ENCODE peak calls at places on chromosomes 4 and X, in six cellular contexts. V is AG10803; X is PC-3; O is CD4-positive, alpha-beta T cell; C is kidney; E is right lobe of liver. J is an unnamed sample.

GRCh38 chr4:10773656-10774055 is 89.1 kb upstream of the CLNK start:
- DNase-seq in V (no peak), X (no peak), O (no peak), C (no peak), E (no peak), J (no peak)

GRCh38 chr4:70627620-70628019 is 924 bp upstream of the ENAM start:
- DNase-seq in V (no peak), X (no peak), O (no peak), C (no peak), E (no peak), J (no peak)

GRCh38 chr4:117771647-117772337 is 262.5 kb upstream of the NDST3 start:
- DNase-seq in V (no peak), X (no peak), O (no peak), C (no peak), E (no peak), J (no peak)

GRCh38 chr4:38856524-38857337 is at the start of gene TLR6:
- DNase-seq in V (peak; percentile 48), X (peak; percentile 87), O (peak; percentile 31), C (no peak), E (no peak), J (no peak)

GRCh38 chr4:1975391-1975801 is 33.4 kb downstream of the NELFA start:
- DNase-seq in V (no peak), X (no peak), O (no peak), C (no peak), E (peak; percentile 42), J (no peak)

GRCh38 chr4:144667500-144667899 is 21.5 kb downstream of the HHIP start:
- DNase-seq in V (no peak), X (no peak), O (no peak), C (no peak), E (no peak), J (no peak)

GRCh38 chr4:3465698-3466671 is 2.9 kb downstream of the DOK7 start:
- DNase-seq in V (no peak), X (no peak), O (no peak), C (peak; percentile 65), E (peak; percentile 51), J (no peak)

GRCh38 chr4:118680808-118681207 is 4.4 kb upstream of the METTL14 start:
- DNase-seq in V (no peak), X (no peak), O (no peak), C (no peak), E (no peak), J (no peak)

GRCh38 chrX:153477039-153477438 is 6.7 kb upstream of the HAUS7 start:
- DNase-seq in V (peak; percentile 66), X (no peak), O (no peak), C (no peak), E (no peak), J (no peak)

DNA sequence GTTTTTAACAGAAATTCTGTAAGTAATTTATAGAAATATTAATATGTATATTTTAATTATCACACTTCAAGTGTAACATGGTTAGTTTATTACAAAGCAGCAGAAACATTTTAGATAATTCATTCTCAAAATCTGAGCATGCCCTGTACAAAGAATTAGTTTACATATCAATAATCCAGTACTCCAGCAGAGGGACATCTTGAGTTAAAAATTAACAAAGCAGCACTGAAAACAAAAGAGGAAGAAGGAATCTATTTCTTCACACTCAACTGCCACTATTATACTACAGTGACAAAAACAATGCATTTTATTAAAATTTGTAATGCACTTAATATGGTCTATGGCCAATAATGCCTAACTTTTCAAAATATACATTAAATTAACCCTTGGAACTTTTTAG is 179.1 kb upstream of the KLHL4 start:
- DNase-seq in V (no peak), X (peak; percentile 47), O (no peak), C (no peak), E (no peak), J (no peak)
- TF ChIP-seq CTCF in V (no peak), X (peak; percentile 53), O (no peak), C (peak; percentile 30), E (peak; percentile 43), J (no peak)

DNA sequence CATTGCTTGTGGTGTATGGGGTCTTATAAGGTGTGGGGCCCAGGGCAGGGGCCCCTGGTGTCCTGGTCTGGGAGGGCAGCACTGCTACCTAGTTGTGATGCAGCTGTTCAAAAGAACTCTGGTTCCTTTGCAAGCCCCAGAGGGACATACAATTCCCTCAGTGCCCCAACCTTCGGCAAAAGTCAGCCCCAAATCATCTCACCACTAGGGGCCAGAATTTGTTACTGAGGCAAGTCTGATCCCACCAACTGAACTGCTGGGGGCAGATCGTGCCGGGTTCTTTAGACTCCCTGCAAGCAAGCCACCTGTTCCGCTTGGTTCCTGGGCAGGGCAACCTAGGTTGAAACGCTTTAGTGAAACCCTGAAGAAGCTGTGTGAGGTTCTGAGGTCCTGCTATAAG is 180.1 kb upstream of the S100G start:
- DNase-seq in V (no peak), X (no peak), O (no peak), C (no peak), E (no peak), J (no peak)
- TF ChIP-seq CTCF in V (no peak), X (peak; percentile 32), O (no peak), C (no peak), E (no peak), J (no peak)

GRCh38 chr4:100736651-100737450 is 219.0 kb upstream of the EMCN start:
- DNase-seq in V (peak; percentile 84), X (peak; percentile 88), O (no peak), C (no peak), E (no peak), J (no peak)

GRCh38 chr4:100742045-100742444 is 224.2 kb upstream of the EMCN start:
- DNase-seq in V (peak; percentile 45), X (peak; percentile 69), O (no peak), C (no peak), E (no peak), J (no peak)

GRCh38 chr4:100738388-100739165 is 220.8 kb upstream of the EMCN start:
- DNase-seq in V (peak; percentile 68), X (peak; percentile 90), O (no peak), C (no peak), E (no peak), J (no peak)
- TF ChIP-seq CTCF in V (no peak), X (no peak), O (no peak), C (no peak), E (no peak), J (no peak)

DNA sequence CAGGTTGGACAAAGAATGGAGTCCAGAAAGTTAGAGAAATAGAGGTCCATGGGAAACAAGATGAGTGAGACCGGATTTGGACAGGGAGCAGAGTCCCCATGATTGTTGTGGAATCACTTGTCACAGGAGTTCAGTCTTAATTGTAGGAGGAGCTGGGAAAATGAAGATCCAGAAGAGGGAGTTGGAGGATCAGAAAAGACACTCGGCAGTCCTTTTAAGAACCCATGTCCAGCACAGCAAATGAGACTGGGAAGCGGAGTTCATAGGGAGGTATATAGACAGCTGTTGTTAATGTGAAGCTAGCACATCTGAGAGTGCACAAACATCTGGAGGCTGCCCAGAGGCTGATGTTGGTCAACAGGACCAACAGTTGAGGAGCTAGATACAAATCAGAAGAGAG is 111.4 kb upstream of the RXFP1 start:
- DNase-seq in V (peak; percentile 9), X (peak; percentile 45), O (no peak), C (no peak), E (no peak), J (no peak)
- TF ChIP-seq CTCF in V (peak; percentile 26), X (peak; percentile 41), O (no peak), C (no peak), E (no peak), J (no peak)

DNA sequence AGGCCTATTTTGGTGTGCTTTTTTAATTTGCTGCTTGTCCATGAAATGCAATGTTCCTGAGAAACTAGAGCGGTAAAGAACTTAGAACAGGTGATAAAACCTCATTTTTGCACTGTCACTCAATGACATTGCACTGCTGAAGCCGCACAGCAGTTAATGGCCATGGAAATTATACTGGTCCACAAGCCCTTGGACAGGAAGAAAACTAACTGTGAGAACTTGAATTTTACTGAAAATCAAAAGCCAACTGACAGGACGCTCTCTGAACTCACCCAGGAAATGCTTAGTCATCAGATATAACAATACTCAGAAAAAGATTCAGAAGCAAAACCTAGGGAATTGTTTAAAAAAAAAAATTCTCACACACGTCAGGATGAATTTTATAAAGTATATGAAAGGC is 246.4 kb upstream of the SLC7A11 start:
- DNase-seq in V (no peak), X (peak; percentile 24), O (no peak), C (no peak), E (no peak), J (no peak)
- TF ChIP-seq CTCF in V (no peak), X (no peak), O (no peak), C (no peak), E (no peak), J (no peak)